ENCODE peak calls at places on chromosome 12, in six cellular contexts. One of them, this sample, is unnamed.

GRCh38 chr12:62730649-62731377 is 204.1 kb downstream of the PPM1H start:
- DNase-seq in Caki2: peak
- DNase-seq in tibial artery: peak
- DNase-seq in CD4-positive, alpha-beta T cell: no peak
- DNase-seq in AG08396: peak
- DNase-seq in left colon: no peak
- DNase-seq in this sample: no peak

GRCh38 chr12:122738561-122738960 is 7.9 kb upstream of the HCAR1 start:
- DNase-seq in Caki2: no peak
- DNase-seq in tibial artery: no peak
- DNase-seq in CD4-positive, alpha-beta T cell: no peak
- DNase-seq in AG08396: no peak
- DNase-seq in left colon: no peak
- DNase-seq in this sample: no peak

GRCh38 chr12:131803995-131804521 is 24.1 kb upstream of the MMP17 start:
- DNase-seq in Caki2: peak
- DNase-seq in tibial artery: no peak
- DNase-seq in CD4-positive, alpha-beta T cell: no peak
- DNase-seq in AG08396: peak
- DNase-seq in left colon: no peak
- DNase-seq in this sample: no peak

GRCh38 chr12:103583008-103583407 is 4.1 kb upstream of the STAB2 start:
- DNase-seq in Caki2: no peak
- DNase-seq in tibial artery: no peak
- DNase-seq in CD4-positive, alpha-beta T cell: no peak
- DNase-seq in AG08396: no peak
- DNase-seq in left colon: no peak
- DNase-seq in this sample: no peak

GRCh38 chr12:54569995-54570531 is 18.4 kb downstream of the PPP1R1A start:
- DNase-seq in Caki2: no peak
- DNase-seq in tibial artery: no peak
- DNase-seq in CD4-positive, alpha-beta T cell: no peak
- DNase-seq in AG08396: no peak
- DNase-seq in left colon: no peak
- DNase-seq in this sample: no peak

GRCh38 chr12:95918194-95918993 is 24.0 kb downstream of the CCDC38 start:
- DNase-seq in Caki2: peak
- DNase-seq in tibial artery: peak
- DNase-seq in CD4-positive, alpha-beta T cell: peak
- DNase-seq in AG08396: peak
- DNase-seq in left colon: peak
- DNase-seq in this sample: peak

GRCh38 chr12:45268672-45269406 is 52.9 kb downstream of the ANO6 start:
- DNase-seq in Caki2: peak
- DNase-seq in tibial artery: peak
- DNase-seq in CD4-positive, alpha-beta T cell: no peak
- DNase-seq in AG08396: peak
- DNase-seq in left colon: peak
- DNase-seq in this sample: no peak

GRCh38 chr12:56163533-56164344 is 5.6 kb downstream of the MYL6 start:
- DNase-seq in Caki2: no peak
- DNase-seq in tibial artery: no peak
- DNase-seq in CD4-positive, alpha-beta T cell: no peak
- DNase-seq in AG08396: no peak
- DNase-seq in left colon: no peak
- DNase-seq in this sample: no peak

GRCh38 chr12:122687091-122687490 is 16.1 kb downstream of the HCAR2 start:
- DNase-seq in Caki2: no peak
- DNase-seq in tibial artery: no peak
- DNase-seq in CD4-positive, alpha-beta T cell: no peak
- DNase-seq in AG08396: no peak
- DNase-seq in left colon: peak
- DNase-seq in this sample: no peak

GRCh38 chr12:72271741-72272661 is at the start of gene TRHDE:
- DNase-seq in Caki2: peak
- DNase-seq in tibial artery: peak
- DNase-seq in CD4-positive, alpha-beta T cell: no peak
- DNase-seq in AG08396: peak
- DNase-seq in left colon: no peak
- DNase-seq in this sample: no peak

GRCh38 chr12:57452181-57452936 is 2.7 kb upstream of the INHBE start:
- DNase-seq in Caki2: no peak
- DNase-seq in tibial artery: no peak
- DNase-seq in CD4-positive, alpha-beta T cell: no peak
- DNase-seq in AG08396: peak
- DNase-seq in left colon: no peak
- DNase-seq in this sample: no peak

GRCh38 chr12:70576341-70577282 is 60.6 kb downstream of the PTPRB start:
- DNase-seq in Caki2: peak
- DNase-seq in tibial artery: no peak
- DNase-seq in CD4-positive, alpha-beta T cell: no peak
- DNase-seq in AG08396: peak
- DNase-seq in left colon: no peak
- DNase-seq in this sample: no peak

GRCh38 chr12:51270067-51270846 is at the start of gene SMAGP:
- DNase-seq in Caki2: peak
- DNase-seq in tibial artery: peak
- DNase-seq in CD4-positive, alpha-beta T cell: peak
- DNase-seq in AG08396: peak
- DNase-seq in left colon: peak
- DNase-seq in this sample: peak

GRCh38 chr12:9198012-9198411 is 10.2 kb downstream of the PZP start:
- DNase-seq in Caki2: no peak
- DNase-seq in tibial artery: no peak
- DNase-seq in CD4-positive, alpha-beta T cell: no peak
- DNase-seq in AG08396: no peak
- DNase-seq in left colon: no peak
- DNase-seq in this sample: no peak

GRCh38 chr12:38813930-38814329 is 91.5 kb downstream of the CPNE8 start:
- DNase-seq in Caki2: no peak
- DNase-seq in tibial artery: no peak
- DNase-seq in CD4-positive, alpha-beta T cell: no peak
- DNase-seq in AG08396: no peak
- DNase-seq in left colon: no peak
- DNase-seq in this sample: no peak

GRCh38 chr12:84874125-84874824 is 38.3 kb downstream of the SLC6A15 start:
- DNase-seq in Caki2: peak
- DNase-seq in tibial artery: no peak
- DNase-seq in CD4-positive, alpha-beta T cell: no peak
- DNase-seq in AG08396: peak
- DNase-seq in left colon: no peak
- DNase-seq in this sample: no peak

GRCh38 chr12:105523164-105524057 is 192.9 kb downstream of the C12orf75 start:
- DNase-seq in Caki2: no peak
- DNase-seq in tibial artery: peak
- DNase-seq in CD4-positive, alpha-beta T cell: no peak
- DNase-seq in AG08396: peak
- DNase-seq in left colon: peak
- DNase-seq in this sample: no peak

GRCh38 chr12:59142175-59142574 is 221.9 kb upstream of the LRIG3 start:
- DNase-seq in Caki2: no peak
- DNase-seq in tibial artery: no peak
- DNase-seq in CD4-positive, alpha-beta T cell: no peak
- DNase-seq in AG08396: no peak
- DNase-seq in left colon: no peak
- DNase-seq in this sample: no peak

GRCh38 chr12:41479431-41479830 is 291.3 kb downstream of the PDZRN4 start:
- DNase-seq in Caki2: no peak
- DNase-seq in tibial artery: no peak
- DNase-seq in CD4-positive, alpha-beta T cell: no peak
- DNase-seq in AG08396: no peak
- DNase-seq in left colon: no peak
- DNase-seq in this sample: no peak

GRCh38 chr12:3698218-3698974 is 54.5 kb downstream of the CRACR2A start:
- DNase-seq in Caki2: peak
- DNase-seq in tibial artery: no peak
- DNase-seq in CD4-positive, alpha-beta T cell: no peak
- DNase-seq in AG08396: peak
- DNase-seq in left colon: no peak
- DNase-seq in this sample: no peak

GRCh38 chr12:8226355-8226754 is 1.1 kb downstream of the FAM90A1 start:
- DNase-seq in Caki2: no peak
- DNase-seq in tibial artery: no peak
- DNase-seq in CD4-positive, alpha-beta T cell: no peak
- DNase-seq in AG08396: no peak
- DNase-seq in left colon: no peak
- DNase-seq in this sample: no peak

GRCh38 chr12:55142896-55143870 is 17.0 kb downstream of the OR9K2 start:
- DNase-seq in Caki2: peak
- DNase-seq in tibial artery: no peak
- DNase-seq in CD4-positive, alpha-beta T cell: peak
- DNase-seq in AG08396: peak
- DNase-seq in left colon: no peak
- DNase-seq in this sample: peak

GRCh38 chr12:119659289-119659897 is 8.5 kb upstream of the PRKAB1 start:
- DNase-seq in Caki2: no peak
- DNase-seq in tibial artery: no peak
- DNase-seq in CD4-positive, alpha-beta T cell: peak
- DNase-seq in AG08396: peak
- DNase-seq in left colon: no peak
- DNase-seq in this sample: peak

GRCh38 chr12:114691196-114691595 is 7.2 kb upstream of the TBX3 start:
- DNase-seq in Caki2: no peak
- DNase-seq in tibial artery: no peak
- DNase-seq in CD4-positive, alpha-beta T cell: no peak
- DNase-seq in AG08396: no peak
- DNase-seq in left colon: no peak
- DNase-seq in this sample: no peak

GRCh38 chr12:1844223-1844622 is 23.9 kb downstream of the LRTM2 start:
- DNase-seq in Caki2: no peak
- DNase-seq in tibial artery: no peak
- DNase-seq in CD4-positive, alpha-beta T cell: no peak
- DNase-seq in AG08396: no peak
- DNase-seq in left colon: no peak
- DNase-seq in this sample: no peak

GRCh38 chr12:53097564-53098353 is at the start of gene IGFBP6:
- DNase-seq in Caki2: peak
- DNase-seq in tibial artery: peak
- DNase-seq in CD4-positive, alpha-beta T cell: peak
- DNase-seq in AG08396: peak
- DNase-seq in left colon: peak
- DNase-seq in this sample: peak

GRCh38 chr12:58919271-58920101 is 818 bp downstream of the LRIG3 start:
- DNase-seq in Caki2: peak
- DNase-seq in tibial artery: peak
- DNase-seq in CD4-positive, alpha-beta T cell: no peak
- DNase-seq in AG08396: peak
- DNase-seq in left colon: peak
- DNase-seq in this sample: no peak

GRCh38 chr12:22002430-22002829 is 43.6 kb upstream of the CMAS start:
- DNase-seq in Caki2: no peak
- DNase-seq in tibial artery: no peak
- DNase-seq in CD4-positive, alpha-beta T cell: no peak
- DNase-seq in AG08396: no peak
- DNase-seq in left colon: no peak
- DNase-seq in this sample: no peak

GRCh38 chr12:57089259-57090245 is 638 bp downstream of the NAB2 start:
- DNase-seq in Caki2: peak
- DNase-seq in tibial artery: peak
- DNase-seq in CD4-positive, alpha-beta T cell: peak
- DNase-seq in AG08396: no peak
- DNase-seq in left colon: peak
- DNase-seq in this sample: no peak

GRCh38 chr12:49868952-49869815 is 26.3 kb upstream of the BCDIN3D start:
- DNase-seq in Caki2: no peak
- DNase-seq in tibial artery: peak
- DNase-seq in CD4-positive, alpha-beta T cell: no peak
- DNase-seq in AG08396: peak
- DNase-seq in left colon: peak
- DNase-seq in this sample: no peak

GRCh38 chr12:3882896-3883564 is 9.8 kb upstream of the PARP11 start:
- DNase-seq in Caki2: peak
- DNase-seq in tibial artery: no peak
- DNase-seq in CD4-positive, alpha-beta T cell: no peak
- DNase-seq in AG08396: no peak
- DNase-seq in left colon: no peak
- DNase-seq in this sample: no peak

GRCh38 chr12:52362118-52362726 is 5.1 kb downstream of the KRT85 start:
- DNase-seq in Caki2: no peak
- DNase-seq in tibial artery: no peak
- DNase-seq in CD4-positive, alpha-beta T cell: no peak
- DNase-seq in AG08396: no peak
- DNase-seq in left colon: no peak
- DNase-seq in this sample: no peak

GRCh38 chr12:92551853-92552397 is 150.9 kb upstream of the PLEKHG7 start:
- DNase-seq in Caki2: peak
- DNase-seq in tibial artery: no peak
- DNase-seq in CD4-positive, alpha-beta T cell: no peak
- DNase-seq in AG08396: peak
- DNase-seq in left colon: no peak
- DNase-seq in this sample: no peak

GRCh38 chr12:34290191-34290995 is 268.1 kb downstream of the ALG10 start:
- DNase-seq in Caki2: no peak
- DNase-seq in tibial artery: no peak
- DNase-seq in CD4-positive, alpha-beta T cell: no peak
- DNase-seq in AG08396: no peak
- DNase-seq in left colon: peak
- DNase-seq in this sample: no peak

GRCh38 chr12:91143241-91143640 is 31.9 kb upstream of the LUM start:
- DNase-seq in Caki2: no peak
- DNase-seq in tibial artery: no peak
- DNase-seq in CD4-positive, alpha-beta T cell: no peak
- DNase-seq in AG08396: no peak
- DNase-seq in left colon: no peak
- DNase-seq in this sample: no peak

GRCh38 chr12:104630230-104630670 is 173.5 kb downstream of the CHST11 start:
- DNase-seq in Caki2: no peak
- DNase-seq in tibial artery: no peak
- DNase-seq in CD4-positive, alpha-beta T cell: no peak
- DNase-seq in AG08396: no peak
- DNase-seq in left colon: no peak
- DNase-seq in this sample: no peak

GRCh38 chr12:76124456-76124855 is 40.0 kb upstream of the NAP1L1 start:
- DNase-seq in Caki2: no peak
- DNase-seq in tibial artery: no peak
- DNase-seq in CD4-positive, alpha-beta T cell: no peak
- DNase-seq in AG08396: no peak
- DNase-seq in left colon: no peak
- DNase-seq in this sample: no peak

GRCh38 chr12:113910751-113911272 is 55.3 kb downstream of the RBM19 start:
- DNase-seq in Caki2: no peak
- DNase-seq in tibial artery: no peak
- DNase-seq in CD4-positive, alpha-beta T cell: no peak
- DNase-seq in AG08396: no peak
- DNase-seq in left colon: no peak
- DNase-seq in this sample: no peak

This sample was measured in activated gamma-delta T cell treated with anti-CD3 and anti-CD28 coated beads, Interleukin-2, amount 50 U/mL, for 16 hours.